ENCODE peak calls at places on chromosome 18, in seven cellular contexts. D is GM23248; G is PC-3; A is left lung; R is CD8-positive, alpha-beta memory T cell; X is SK-N-SH; V is PC-9. W is an unnamed sample.
A peak's percentile ranks its signal among the peaks of the same experiment; 100 is the strongest.

GRCh38 chr18:49758263-49758610 is 55.1 kb downstream of the ACAA2 start:
- DNase-seq in D (no peak), G (no peak), A (no peak), R (no peak), X (no peak), V (no peak), W (no peak)

GRCh38 chr18:7872569-7872968 is 305.5 kb downstream of the PTPRM start:
- DNase-seq in D (peak; percentile 56), G (peak; percentile 79), A (peak; percentile 42), R (no peak), X (peak; percentile 36), V (peak; percentile 17), W (no peak)

GRCh38 chr18:42931501-42931900 is 184.0 kb downstream of the RIT2 start:
- DNase-seq in D (peak; percentile 67), G (no peak), A (no peak), R (no peak), X (no peak), V (no peak), W (no peak)

GRCh38 chr18:6056171-6056932 is 161.0 kb upstream of the TMEM200C start:
- DNase-seq in D (peak; percentile 75), G (peak; percentile 69), A (no peak), R (no peak), X (no peak), V (no peak), W (no peak)

GRCh38 chr18:5455644-5456043 is 88.2 kb downstream of the EPB41L3 start:
- DNase-seq in D (no peak), G (peak; percentile 40), A (no peak), R (no peak), X (no peak), V (no peak), W (no peak)

GRCh38 chr18:49618741-49619392 is 57.0 kb downstream of the LIPG start:
- DNase-seq in D (no peak), G (no peak), A (no peak), R (no peak), X (no peak), V (no peak), W (no peak)

GRCh38 chr18:36899289-36899688 is 70.4 kb downstream of the KIAA1328 start:
- DNase-seq in D (peak; percentile 2), G (peak; percentile 48), A (no peak), R (no peak), X (no peak), V (no peak), W (no peak)

GRCh38 chr18:44229693-44230108 is 451.0 kb upstream of the SETBP1 start:
- DNase-seq in D (peak; percentile 51), G (peak; percentile 22), A (peak; percentile 51), R (no peak), X (peak; percentile 1), V (no peak), W (no peak)

GRCh38 chr18:22241806-22242440 is 72.5 kb downstream of the GATA6 start:
- DNase-seq in D (no peak), G (no peak), A (no peak), R (no peak), X (no peak), V (no peak), W (peak; percentile 60)

GRCh38 chr18:42086288-42086687 is 131.3 kb downstream of the PIK3C3 start:
- DNase-seq in D (no peak), G (peak; percentile 22), A (no peak), R (no peak), X (no peak), V (peak; percentile 25), W (no peak)

GRCh38 chr18:57436965-57437333 is 1.8 kb downstream of the ONECUT2 start:
- DNase-seq in D (no peak), G (no peak), A (no peak), R (no peak), X (no peak), V (no peak), W (no peak)

GRCh38 chr18:57436193-57436964 is 1.2 kb downstream of the ONECUT2 start:
- DNase-seq in D (no peak), G (no peak), A (no peak), R (no peak), X (peak; percentile 47), V (no peak), W (no peak)

GRCh38 chr18:57437782-57438668 is 2.9 kb downstream of the ONECUT2 start:
- DNase-seq in D (peak; percentile 90), G (peak; percentile 83), A (peak; percentile 35), R (no peak), X (peak; percentile 90), V (peak; percentile 60), W (no peak)

GRCh38 chr18:57438669-57439616 is 3.8 kb downstream of the ONECUT2 start:
- DNase-seq in D (no peak), G (no peak), A (no peak), R (no peak), X (peak; percentile 76), V (no peak), W (no peak)

GRCh38 chr18:57437433-57437781 is 2.2 kb downstream of the ONECUT2 start:
- DNase-seq in D (no peak), G (no peak), A (no peak), R (no peak), X (peak; percentile 74), V (no peak), W (no peak)
- H3K4me1 ChIP-seq in D (peaks cover 6% of the 10 kb centered on the region), G (peaks cover 4% of the 10 kb centered on the region), A (peaks cover 65% of the 10 kb centered on the region), R (peaks cover 12% of the 10 kb centered on the region), X (no peaks in the 10 kb centered on the region), V (peaks cover 24% of the 10 kb centered on the region), W (peaks cover 66% of the 10 kb centered on the region)

GRCh38 chr18:59885579-59886163 is 14.1 kb upstream of the PMAIP1 start:
- DNase-seq in D (peak; percentile 87), G (peak; percentile 81), A (no peak), R (no peak), X (no peak), V (no peak), W (no peak)

GRCh38 chr18:59877366-59877765 is 22.4 kb upstream of the PMAIP1 start:
- DNase-seq in D (no peak), G (no peak), A (no peak), R (no peak), X (no peak), V (no peak), W (no peak)

GRCh38 chr18:59878644-59879043 is 21.2 kb upstream of the PMAIP1 start:
- DNase-seq in D (peak; percentile 27), G (no peak), A (no peak), R (no peak), X (no peak), V (no peak), W (no peak)

GRCh38 chr18:59884331-59884730 is 15.5 kb upstream of the PMAIP1 start:
- DNase-seq in D (no peak), G (no peak), A (no peak), R (no peak), X (no peak), V (no peak), W (no peak)

DNA sequence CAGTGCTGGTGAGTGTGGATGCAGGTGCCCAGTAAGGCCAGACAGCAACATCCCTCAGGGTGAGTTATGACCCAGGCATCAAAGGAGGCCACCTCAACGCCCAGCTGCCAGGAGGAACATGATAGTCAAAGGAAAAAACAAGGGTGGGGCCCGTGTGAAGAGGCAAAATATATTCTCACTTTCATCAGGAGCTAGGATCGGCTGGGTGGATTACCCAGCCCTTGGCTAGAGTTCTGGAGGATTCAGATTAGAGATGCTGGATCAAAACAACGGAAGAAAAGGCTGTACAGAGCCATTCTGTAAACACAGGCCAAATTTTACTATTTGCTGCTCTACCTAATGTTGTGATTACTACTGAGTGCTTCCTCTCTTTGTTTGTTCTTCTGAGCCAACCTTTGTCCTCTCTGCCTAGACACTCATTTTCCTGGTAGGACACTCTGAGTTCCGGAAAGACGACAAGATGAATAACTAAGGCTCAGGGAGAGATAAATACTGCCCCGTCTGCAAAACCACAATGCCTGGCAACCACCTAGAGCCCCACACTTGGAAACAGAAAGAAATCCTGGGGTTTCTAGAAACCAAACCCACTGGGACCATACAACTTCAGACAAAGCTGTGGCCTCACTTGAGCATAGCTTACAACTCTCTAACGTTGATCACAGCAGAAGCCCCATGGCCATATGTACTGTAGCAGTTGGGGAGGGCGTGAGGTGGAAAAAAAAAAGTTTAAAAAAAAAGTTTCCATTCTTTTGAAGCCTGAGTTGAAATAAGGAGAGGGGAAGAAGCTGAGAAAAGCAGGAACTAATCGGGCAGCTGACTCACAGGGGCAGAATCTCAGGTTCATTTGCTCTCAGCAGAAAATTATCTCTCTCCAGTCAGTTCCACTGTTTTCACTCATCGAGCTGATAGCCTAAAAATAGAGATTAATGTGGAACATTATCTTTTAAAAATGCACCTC is 17.8 kb upstream of the PMAIP1 start:
- DNase-seq in D (peak; percentile 60), G (peak; percentile 74), A (no peak), R (no peak), X (no peak), V (peak; percentile 50), W (no peak)
- H3K4me3 ChIP-seq in D (peak overlapping the region; percentile 18), G (peak overlapping the region; percentile 33), A (no peak overlapping the region), R (no peak overlapping the region), X (no peak overlapping the region), V (peak overlapping the region; percentile 22), W (no peak overlapping the region)

GRCh38 chr18:3494245-3494526 is 44.2 kb downstream of the TGIF1 start:
- DNase-seq in D (no peak), G (no peak), A (no peak), R (no peak), X (no peak), V (no peak), W (no peak)

GRCh38 chr18:3494569-3494968 is 44.6 kb downstream of the TGIF1 start:
- DNase-seq in D (no peak), G (no peak), A (no peak), R (no peak), X (no peak), V (no peak), W (no peak)

GRCh38 chr18:3493501-3494244 is 43.7 kb downstream of the TGIF1 start:
- DNase-seq in D (no peak), G (no peak), A (no peak), R (no peak), X (peak; percentile 25), V (no peak), W (no peak)

GRCh38 chr18:3492166-3492565 is 42.2 kb downstream of the TGIF1 start:
- DNase-seq in D (no peak), G (no peak), A (no peak), R (no peak), X (no peak), V (no peak), W (no peak)

DNA sequence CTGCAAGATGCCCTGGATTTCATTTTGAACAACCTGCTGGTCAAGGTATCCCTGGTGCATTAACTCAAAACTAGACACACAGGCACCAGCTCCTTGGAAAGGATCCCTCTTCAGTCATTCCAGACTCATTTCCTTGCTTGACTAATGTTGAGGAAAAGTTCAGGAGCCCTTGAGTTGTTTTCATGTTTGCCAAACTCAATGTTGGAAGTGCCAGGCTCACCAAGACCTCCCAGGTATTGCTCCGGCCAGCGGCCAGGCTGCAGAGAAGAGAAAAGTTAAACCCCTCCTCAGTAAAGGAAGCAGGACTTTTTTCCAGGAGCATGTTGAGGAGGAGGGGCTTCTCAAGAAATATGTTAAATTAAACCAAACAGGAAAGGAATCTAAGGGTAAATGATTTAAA is 42.7 kb downstream of the TGIF1 start:
- DNase-seq in D (no peak), G (no peak), A (no peak), R (no peak), X (no peak), V (no peak), W (no peak)
- H3K4me1 ChIP-seq in D (no peaks in the 10 kb centered on the region), G (no peaks in the 10 kb centered on the region), A (no peaks in the 10 kb centered on the region), R (no peaks in the 10 kb centered on the region), X (no peaks in the 10 kb centered on the region), V (no peaks in the 10 kb centered on the region), W (no peaks in the 10 kb centered on the region)

DNA sequence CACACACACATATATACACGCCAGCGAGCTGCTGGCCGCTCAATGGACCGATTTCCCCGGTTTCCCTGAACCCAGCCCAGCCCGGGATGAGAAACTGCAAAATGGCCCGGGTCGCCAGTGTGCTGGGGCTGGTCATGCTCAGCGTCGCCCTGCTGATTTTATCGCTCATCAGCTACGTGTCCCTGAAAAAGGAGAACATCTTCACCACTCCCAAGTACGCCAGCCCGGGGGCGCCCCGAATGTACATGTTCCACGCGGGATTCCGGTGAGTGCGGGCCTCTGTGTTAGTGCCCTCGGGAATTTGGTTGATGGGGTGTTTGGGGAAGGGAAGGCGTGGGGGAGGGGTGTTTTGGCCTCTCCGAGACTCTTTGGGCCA is 392 bp downstream of the ST8SIA3 start:
- DNase-seq in D (no peak), G (no peak), A (no peak), R (no peak), X (peak; percentile 78), V (no peak), W (no peak)
- H3K4me3 ChIP-seq in D (no peak overlapping the region), G (no peak overlapping the region), A (no peak overlapping the region), R (no peak overlapping the region), X (no peak overlapping the region), V (no peak overlapping the region), W (no peak overlapping the region)

W was measured in stomach.